ENCODE peak calls at places on chromosomes 5 and 9, in ten cellular contexts. U is lower lobe of right lung; W is GM23248; X is transverse colon; E is CD8-positive, alpha-beta memory T cell; K is sigmoid colon; B is mesendoderm; V is CD8-positive, alpha-beta T cell; C is tibial nerve; G is ovary. H is an unnamed sample.

GRCh38 chr5:69276422-69277174 is 41.9 kb downstream of the CDK7 start:
- DNase-seq in U (no peak), W (peak), X (no peak), E (no peak), K (no peak), B (no peak), V (no peak), C (no peak), G (no peak), H (no peak)

GRCh38 chr5:124402144-124402581 is 344.3 kb downstream of the ZNF608 start:
- DNase-seq in U (peak), W (peak), X (peak), E (no peak), K (no peak), B (peak), V (no peak), C (peak), G (peak), H (no peak)

GRCh38 chr5:143931389-143931984 is 119.5 kb downstream of the HMHB1 start:
- DNase-seq in U (no peak), W (no peak), X (no peak), E (no peak), K (peak), B (no peak), V (no peak), C (no peak), G (no peak), H (no peak)

GRCh38 chr5:17315710-17316221 is 98.3 kb downstream of the BASP1 start:
- DNase-seq in U (no peak), W (peak), X (no peak), E (no peak), K (no peak), B (no peak), V (no peak), C (no peak), G (no peak), H (no peak)

GRCh38 chr9:81002242-81002641 is 687.1 kb downstream of the TLE1 start:
- DNase-seq in U (no peak), W (no peak), X (no peak), E (peak), K (no peak), B (peak), V (no peak), C (no peak), G (no peak), H (no peak)

GRCh38 chr9:127974769-127975261 is 6.0 kb downstream of the EEIG1 start:
- DNase-seq in U (no peak), W (peak), X (no peak), E (no peak), K (peak), B (peak), V (no peak), C (no peak), G (peak), H (peak)

GRCh38 chr5:151295801-151296477 is 7.6 kb downstream of the SLC36A3 start:
- DNase-seq in U (no peak), W (no peak), X (no peak), E (no peak), K (no peak), B (no peak), V (no peak), C (no peak), G (no peak), H (no peak)

GRCh38 chr9:115391166-115391825 is 273.3 kb upstream of the TNC start:
- DNase-seq in U (no peak), W (peak), X (no peak), E (no peak), K (no peak), B (no peak), V (no peak), C (no peak), G (no peak), H (no peak)

GRCh38 chr5:124747770-124748686 is 1.6 kb upstream of the ZNF608 start:
- DNase-seq in U (no peak), W (peak), X (no peak), E (no peak), K (no peak), B (peak), V (no peak), C (no peak), G (no peak), H (no peak)

GRCh38 chr9:106731910-106732309 is 131.1 kb upstream of the ZNF462 start:
- DNase-seq in U (no peak), W (no peak), X (no peak), E (no peak), K (no peak), B (no peak), V (no peak), C (no peak), G (no peak), H (no peak)

GRCh38 chr9:127210851-127211730 is 53.5 kb upstream of the GARNL3 start:
- DNase-seq in U (no peak), W (no peak), X (no peak), E (no peak), K (no peak), B (peak), V (no peak), C (no peak), G (no peak), H (peak)

GRCh38 chr9:88706193-88707112 is 171.5 kb downstream of the NXNL2 start:
- DNase-seq in U (peak), W (peak), X (no peak), E (no peak), K (no peak), B (no peak), V (no peak), C (no peak), G (no peak), H (peak)

GRCh38 chr9:21711504-21711903 is 90.9 kb upstream of the MTAP start:
- DNase-seq in U (no peak), W (peak), X (no peak), E (no peak), K (no peak), B (peak), V (no peak), C (no peak), G (no peak), H (no peak)

GRCh38 chr9:76650692-76651091 is 113.5 kb upstream of the PCA3 start:
- DNase-seq in U (no peak), W (no peak), X (no peak), E (no peak), K (no peak), B (peak), V (no peak), C (no peak), G (no peak), H (no peak)

GRCh38 chr5:1262381-1262780 is 32.5 kb downstream of the TERT start:
- DNase-seq in U (no peak), W (peak), X (no peak), E (no peak), K (no peak), B (peak), V (no peak), C (no peak), G (no peak), H (no peak)

GRCh38 chr5:65933295-65933694 is 6.9 kb downstream of the ERBIN start:
- DNase-seq in U (no peak), W (no peak), X (no peak), E (no peak), K (no peak), B (no peak), V (no peak), C (no peak), G (no peak), H (no peak)

GRCh38 chr5:132557425-132557805 is 638 bp downstream of the RAD50 start:
- DNase-seq in U (peak), W (peak), X (peak), E (no peak), K (peak), B (peak), V (peak), C (no peak), G (peak), H (no peak)

GRCh38 chr5:7396169-7397004 is 449 bp downstream of the ADCY2 start:
- DNase-seq in U (no peak), W (peak), X (no peak), E (no peak), K (no peak), B (peak), V (no peak), C (no peak), G (peak), H (peak)

GRCh38 chr9:13213337-13213736 is 66.2 kb downstream of the MPDZ start:
- DNase-seq in U (no peak), W (peak), X (no peak), E (no peak), K (no peak), B (no peak), V (no peak), C (no peak), G (no peak), H (no peak)

GRCh38 chr5:180290568-180291233 is 1.2 kb downstream of the MAPK9 start:
- DNase-seq in U (no peak), W (no peak), X (no peak), E (no peak), K (no peak), B (no peak), V (no peak), C (no peak), G (no peak), H (no peak)

GRCh38 chr5:154002511-154003020 is 36.1 kb downstream of the FAM114A2 start:
- DNase-seq in U (no peak), W (no peak), X (no peak), E (no peak), K (no peak), B (no peak), V (no peak), C (no peak), G (no peak), H (no peak)

GRCh38 chr9:34089311-34089710 is 37.2 kb downstream of the DCAF12 start:
- DNase-seq in U (no peak), W (no peak), X (no peak), E (no peak), K (no peak), B (no peak), V (no peak), C (no peak), G (no peak), H (no peak)
- H3K27ac ChIP-seq in U (no peak), W (no peak), X (no peak), E (no peak), K (peak), B (no peak), V (no peak), C (peak), G (no peak), H (no peak)

GRCh38 chr9:16191691-16192402 is 639.0 kb downstream of the CCDC171 start:
- DNase-seq in U (peak), W (peak), X (peak), E (no peak), K (peak), B (peak), V (peak), C (peak), G (peak), H (peak)
- H3K4me3 ChIP-seq in U (no peak), W (peak), X (no peak), E (no peak), K (no peak), B (no peak), V (no peak), C (no peak), G (no peak), H (no peak)

GRCh38 chr9:105385372-105385985 is 62.4 kb upstream of the FSD1L start:
- DNase-seq in U (no peak), W (no peak), X (peak), E (peak), K (peak), B (no peak), V (peak), C (peak), G (peak), H (no peak)
- H3K27ac ChIP-seq in U (no peak), W (no peak), X (peak), E (no peak), K (peak), B (no peak), V (peak), C (no peak), G (no peak), H (no peak)

GRCh38 chr5:139849501-139849900 is 53.9 kb downstream of the PSD2 start:
- DNase-seq in U (no peak), W (no peak), X (no peak), E (no peak), K (no peak), B (no peak), V (no peak), C (no peak), G (peak), H (no peak)

GRCh38 chr5:139847790-139848507 is 52.3 kb downstream of the PSD2 start:
- DNase-seq in U (peak), W (peak), X (peak), E (peak), K (peak), B (peak), V (peak), C (no peak), G (peak), H (peak)

GRCh38 chr5:139849942-139850341 is 54.3 kb downstream of the PSD2 start:
- DNase-seq in U (no peak), W (peak), X (no peak), E (no peak), K (peak), B (no peak), V (no peak), C (no peak), G (no peak), H (no peak)

GRCh38 chr5:139847091-139847490 is 51.5 kb downstream of the PSD2 start:
- DNase-seq in U (no peak), W (no peak), X (no peak), E (no peak), K (no peak), B (no peak), V (no peak), C (no peak), G (peak), H (no peak)

DNA sequence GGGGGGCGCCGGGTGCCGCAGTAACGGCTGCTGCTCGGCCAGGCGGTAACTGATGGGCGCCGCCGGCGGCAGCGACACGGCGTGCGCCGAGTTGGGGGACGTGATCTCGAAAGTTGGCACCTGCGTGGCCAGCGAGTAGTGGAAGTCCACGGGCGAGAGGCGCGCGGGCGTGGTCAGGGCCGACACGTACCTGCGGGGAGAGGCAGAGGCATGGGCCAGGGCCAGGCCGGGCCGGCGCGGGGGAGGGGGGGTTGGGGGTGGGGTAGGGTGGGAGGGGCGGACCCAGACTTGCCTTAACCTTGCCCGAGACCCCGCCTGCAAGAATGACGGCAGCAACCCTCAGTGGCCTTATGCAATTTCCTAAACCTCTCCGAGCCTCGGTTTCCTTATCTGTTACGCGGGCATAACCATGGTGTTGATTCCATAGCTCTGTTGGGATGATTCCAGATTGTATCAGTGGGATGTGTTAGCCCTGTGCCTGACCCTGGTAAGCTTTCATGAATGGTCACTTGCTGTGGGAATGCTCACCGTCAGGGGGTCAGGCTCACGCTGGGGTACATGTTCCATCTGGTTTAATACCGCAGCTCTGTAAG is 53.0 kb downstream of the PSD2 start:
- DNase-seq in U (no peak), W (no peak), X (no peak), E (no peak), K (no peak), B (peak), V (no peak), C (no peak), G (peak), H (no peak)
- H3K4me3 ChIP-seq in U (peak), W (peak), X (peak), E (peak), K (peak), B (peak), V (peak), C (peak), G (peak), H (peak)

GRCh38 chr5:141524604-141525597 is 36.0 kb downstream of the PCDHGC5 start:
- DNase-seq in U (peak), W (peak), X (peak), E (peak), K (peak), B (peak), V (peak), C (peak), G (peak), H (peak)
- H3K27ac ChIP-seq in U (peak), W (peak), X (peak), E (no peak), K (peak), B (no peak), V (no peak), C (peak), G (no peak), H (peak)

GRCh38 chr5:172492991-172493390 is 38.7 kb upstream of the SH3PXD2B start:
- DNase-seq in U (no peak), W (no peak), X (peak), E (no peak), K (peak), B (no peak), V (no peak), C (no peak), G (no peak), H (no peak)
- H3K4me3 ChIP-seq in U (no peak), W (no peak), X (no peak), E (no peak), K (no peak), B (no peak), V (no peak), C (no peak), G (no peak), H (no peak)

DNA sequence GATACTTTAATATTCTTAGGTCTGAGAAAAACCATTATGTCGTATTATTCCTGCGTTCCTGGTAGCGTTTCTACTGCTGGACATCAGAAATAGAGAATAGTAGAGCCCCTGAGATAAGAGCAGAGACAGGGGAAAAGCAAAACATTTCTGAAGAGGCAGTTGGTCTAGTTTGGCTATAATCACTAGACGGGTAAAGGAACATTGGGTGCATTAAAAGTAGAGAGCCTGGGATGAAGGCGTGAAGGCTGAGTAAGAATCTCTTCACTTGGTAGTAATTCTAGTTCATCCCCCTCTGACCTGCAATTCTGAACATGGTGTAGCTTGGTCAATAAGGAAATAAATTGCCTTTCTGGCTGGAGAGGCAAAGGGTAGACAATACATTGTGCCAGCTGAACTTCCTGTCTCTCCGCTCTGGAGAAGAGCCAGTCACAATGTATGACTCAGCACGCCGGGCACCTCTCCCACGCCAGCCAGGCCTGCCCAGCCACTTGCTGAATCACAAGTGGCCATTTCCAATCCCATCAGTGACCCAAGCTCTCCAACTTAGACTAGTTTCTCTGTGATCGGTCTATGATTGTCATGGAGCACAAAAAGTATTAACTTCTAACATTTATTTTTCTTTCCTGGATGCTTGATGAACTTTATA is 75.4 kb downstream of the STK32A start:
- DNase-seq in U (peak), W (peak), X (peak), E (no peak), K (peak), B (peak), V (no peak), C (peak), G (no peak), H (peak)
- H3K27ac ChIP-seq in U (peak), W (no peak), X (peak), E (no peak), K (no peak), B (no peak), V (no peak), C (no peak), G (no peak), H (no peak)